ENCODE peak calls at places on chromosome 22, in eight cellular contexts. One of them, this sample, is unnamed. For H3K4me1, the result is how much of the 10 kb centered on the place peaks cover.

GRCh38 chr22:49179175-49179574 is 648.5 kb downstream of the BRD1 start:
- DNase-seq in mammary epithelial cell: no peak
- DNase-seq in heart right ventricle: no peak
- DNase-seq in stomach: no peak
- DNase-seq in transverse colon: no peak
- DNase-seq in A673: no peak
- DNase-seq in GM23338: no peak
- DNase-seq in IMR-90: no peak
- DNase-seq in this sample: no peak

GRCh38 chr22:49203091-49203862 is 624.4 kb downstream of the BRD1 start:
- DNase-seq in stomach: peak
- DNase-seq in heart right ventricle: no peak
- DNase-seq in mammary epithelial cell: no peak
- DNase-seq in GM23338: no peak
- DNase-seq in transverse colon: no peak
- DNase-seq in A673: no peak
- DNase-seq in IMR-90: no peak
- DNase-seq in this sample: no peak

GRCh38 chr22:29375436-29376076 is 12.8 kb downstream of the AP1B1 start:
- DNase-seq in mammary epithelial cell: no peak
- DNase-seq in heart right ventricle: no peak
- DNase-seq in GM23338: no peak
- DNase-seq in IMR-90: peak
- DNase-seq in A673: no peak
- DNase-seq in stomach: no peak
- DNase-seq in transverse colon: no peak
- DNase-seq in this sample: no peak

GRCh38 chr22:29308148-29308790 is 1.8 kb downstream of the GAS2L1 start:
- DNase-seq in heart right ventricle: no peak
- DNase-seq in mammary epithelial cell: peak
- DNase-seq in GM23338: no peak
- DNase-seq in stomach: no peak
- DNase-seq in A673: no peak
- DNase-seq in transverse colon: no peak
- DNase-seq in IMR-90: no peak
- DNase-seq in this sample: no peak

GRCh38 chr22:29245626-29246385 is 22.0 kb downstream of the RHBDD3 start:
- DNase-seq in IMR-90: peak
- DNase-seq in stomach: peak
- DNase-seq in transverse colon: peak
- DNase-seq in mammary epithelial cell: peak
- DNase-seq in heart right ventricle: peak
- DNase-seq in GM23338: peak
- DNase-seq in A673: peak
- DNase-seq in this sample: peak

GRCh38 chr22:49934144-49934890 is 15.9 kb downstream of the CRELD2 start:
- DNase-seq in stomach: peak
- DNase-seq in A673: no peak
- DNase-seq in GM23338: no peak
- DNase-seq in heart right ventricle: peak
- DNase-seq in IMR-90: peak
- DNase-seq in transverse colon: peak
- DNase-seq in mammary epithelial cell: no peak
- DNase-seq in this sample: no peak

GRCh38 chr22:31977141-31977781 is 32.9 kb downstream of the YWHAH start:
- DNase-seq in GM23338: peak
- DNase-seq in A673: peak
- DNase-seq in mammary epithelial cell: peak
- DNase-seq in heart right ventricle: peak
- DNase-seq in IMR-90: peak
- DNase-seq in transverse colon: peak
- DNase-seq in stomach: peak
- DNase-seq in this sample: peak

GRCh38 chr22:29797351-29797750 is 30.2 kb downstream of the UQCR10 start:
- DNase-seq in IMR-90: no peak
- DNase-seq in A673: no peak
- DNase-seq in GM23338: no peak
- DNase-seq in mammary epithelial cell: no peak
- DNase-seq in transverse colon: no peak
- DNase-seq in heart right ventricle: no peak
- DNase-seq in stomach: no peak
- DNase-seq in this sample: no peak

GRCh38 chr22:17706451-17706900 is 67.8 kb downstream of the BID start:
- DNase-seq in A673: peak
- DNase-seq in GM23338: peak
- DNase-seq in transverse colon: peak
- DNase-seq in stomach: peak
- DNase-seq in IMR-90: peak
- DNase-seq in mammary epithelial cell: peak
- DNase-seq in heart right ventricle: peak
- DNase-seq in this sample: no peak

GRCh38 chr22:34281738-34282137 is 361.5 kb upstream of the LARGE1 start:
- DNase-seq in A673: no peak
- DNase-seq in mammary epithelial cell: no peak
- DNase-seq in IMR-90: no peak
- DNase-seq in GM23338: no peak
- DNase-seq in heart right ventricle: no peak
- DNase-seq in transverse colon: no peak
- DNase-seq in stomach: no peak
- DNase-seq in this sample: no peak

GRCh38 chr22:29044657-29045176 is 16.9 kb downstream of the C22orf31 start:
- DNase-seq in GM23338: no peak
- DNase-seq in transverse colon: no peak
- DNase-seq in heart right ventricle: no peak
- DNase-seq in stomach: no peak
- DNase-seq in mammary epithelial cell: peak
- DNase-seq in A673: no peak
- DNase-seq in IMR-90: peak
- DNase-seq in this sample: no peak

GRCh38 chr22:48340727-48341709 is 1486.7 kb downstream of the BRD1 start:
- DNase-seq in IMR-90: no peak
- DNase-seq in heart right ventricle: no peak
- DNase-seq in transverse colon: no peak
- DNase-seq in mammary epithelial cell: no peak
- DNase-seq in stomach: no peak
- DNase-seq in GM23338: peak
- DNase-seq in A673: no peak
- DNase-seq in this sample: no peak

GRCh38 chr22:41501209-41501608 is 32.3 kb downstream of the ACO2 start:
- DNase-seq in stomach: no peak
- DNase-seq in transverse colon: no peak
- DNase-seq in A673: peak
- DNase-seq in heart right ventricle: no peak
- DNase-seq in mammary epithelial cell: no peak
- DNase-seq in GM23338: peak
- DNase-seq in IMR-90: no peak
- DNase-seq in this sample: no peak

GRCh38 chr22:46226577-46226976 is 23.5 kb downstream of the CDPF1 start:
- DNase-seq in GM23338: no peak
- DNase-seq in IMR-90: no peak
- DNase-seq in heart right ventricle: no peak
- DNase-seq in stomach: no peak
- DNase-seq in mammary epithelial cell: no peak
- DNase-seq in transverse colon: no peak
- DNase-seq in A673: no peak
- DNase-seq in this sample: no peak

GRCh38 chr22:50526849-50527801 is 1.7 kb upstream of the SCO2 start:
- DNase-seq in A673: no peak
- DNase-seq in GM23338: peak
- DNase-seq in IMR-90: no peak
- DNase-seq in stomach: peak
- DNase-seq in heart right ventricle: peak
- DNase-seq in transverse colon: peak
- DNase-seq in mammary epithelial cell: no peak
- DNase-seq in this sample: peak

GRCh38 chr22:20396639-20397038 is 2.7 kb downstream of the ZNF74 start:
- DNase-seq in IMR-90: peak
- DNase-seq in transverse colon: no peak
- DNase-seq in GM23338: no peak
- DNase-seq in mammary epithelial cell: no peak
- DNase-seq in heart right ventricle: no peak
- DNase-seq in stomach: no peak
- DNase-seq in A673: peak
- DNase-seq in this sample: no peak

GRCh38 chr22:50112151-50113118 is 22.6 kb downstream of the MOV10L1 start:
- DNase-seq in mammary epithelial cell: peak
- DNase-seq in A673: no peak
- DNase-seq in stomach: no peak
- DNase-seq in heart right ventricle: peak
- DNase-seq in IMR-90: peak
- DNase-seq in GM23338: no peak
- DNase-seq in transverse colon: no peak
- DNase-seq in this sample: no peak

DNA sequence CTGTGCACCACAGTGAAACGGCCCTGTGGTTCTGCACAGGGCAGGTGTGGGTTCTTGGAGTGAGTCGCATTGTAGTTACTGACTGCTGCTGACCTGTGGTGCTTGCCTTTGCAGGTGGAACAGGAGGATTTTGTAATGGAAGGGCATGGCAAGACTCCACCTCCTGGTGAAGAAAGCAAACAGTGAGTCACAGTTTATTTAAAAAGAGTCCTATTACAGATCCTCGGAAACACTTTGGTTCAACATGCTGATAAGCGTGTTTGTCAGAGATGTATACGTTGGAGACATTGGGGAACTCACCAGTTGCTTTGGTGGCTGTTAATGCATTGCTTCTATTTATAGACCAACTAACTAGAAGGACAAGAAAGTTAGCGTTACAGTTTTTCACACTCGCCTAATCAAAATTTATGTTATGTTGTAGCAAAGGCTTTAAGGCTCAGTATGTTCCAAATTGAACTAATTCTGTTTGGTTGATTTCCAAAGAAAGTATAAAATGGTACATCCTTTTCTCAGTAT is 21.7 kb upstream of the TNRC6B start:
- DNase-seq in stomach: peak
- DNase-seq in mammary epithelial cell: peak
- DNase-seq in heart right ventricle: no peak
- DNase-seq in A673: no peak
- DNase-seq in transverse colon: peak
- DNase-seq in IMR-90: peak
- DNase-seq in GM23338: peak
- DNase-seq in this sample: peak
- TF ChIP-seq CTCF in stomach: peak
- TF ChIP-seq CTCF in mammary epithelial cell: no peak
- TF ChIP-seq CTCF in heart right ventricle: peak
- TF ChIP-seq CTCF in A673: peak
- TF ChIP-seq CTCF in transverse colon: peak
- TF ChIP-seq CTCF in IMR-90: peak
- TF ChIP-seq CTCF in GM23338: peak
- TF ChIP-seq CTCF in this sample: peak

GRCh38 chr22:23754220-23754919 is at the start of gene VPREB3:
- DNase-seq in mammary epithelial cell: no peak
- DNase-seq in GM23338: peak
- DNase-seq in stomach: no peak
- DNase-seq in heart right ventricle: no peak
- DNase-seq in A673: no peak
- DNase-seq in IMR-90: no peak
- DNase-seq in transverse colon: no peak
- DNase-seq in this sample: no peak

GRCh38 chr22:23755711-23756110 is 1.5 kb upstream of the VPREB3 start:
- DNase-seq in transverse colon: no peak
- DNase-seq in IMR-90: no peak
- DNase-seq in stomach: no peak
- DNase-seq in A673: no peak
- DNase-seq in GM23338: no peak
- DNase-seq in heart right ventricle: no peak
- DNase-seq in mammary epithelial cell: no peak
- DNase-seq in this sample: no peak

GRCh38 chr22:23759566-23759965 is 3.2 kb upstream of the C22orf15 start:
- DNase-seq in A673: no peak
- DNase-seq in mammary epithelial cell: no peak
- DNase-seq in GM23338: no peak
- DNase-seq in heart right ventricle: no peak
- DNase-seq in stomach: no peak
- DNase-seq in transverse colon: no peak
- DNase-seq in IMR-90: no peak
- DNase-seq in this sample: no peak

GRCh38 chr22:23754980-23755636 is 883 bp upstream of the VPREB3 start:
- DNase-seq in transverse colon: no peak
- DNase-seq in heart right ventricle: no peak
- DNase-seq in stomach: no peak
- DNase-seq in GM23338: no peak
- DNase-seq in IMR-90: no peak
- DNase-seq in A673: no peak
- DNase-seq in mammary epithelial cell: no peak
- DNase-seq in this sample: no peak

DNA sequence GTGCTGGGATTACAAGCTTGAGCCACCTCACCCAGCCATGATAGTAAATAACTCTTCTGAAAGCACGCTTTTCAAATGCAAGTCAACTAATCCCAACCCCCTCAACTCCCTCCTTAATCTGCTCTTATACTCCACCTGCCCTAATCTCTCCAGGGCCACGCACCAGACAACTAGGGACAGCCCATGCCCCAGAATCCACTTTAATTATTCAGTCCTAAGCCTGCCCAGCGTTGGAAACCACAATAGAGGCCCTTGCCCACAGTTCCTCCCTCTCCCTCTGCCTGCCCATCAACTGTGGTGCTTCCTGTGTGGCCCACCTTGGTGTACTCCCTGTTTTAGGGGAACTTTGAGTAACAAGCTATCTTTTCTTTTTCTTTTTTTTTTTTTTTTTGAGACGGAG is 2.7 kb upstream of the VPREB3 start:
- DNase-seq in IMR-90: no peak
- DNase-seq in A673: no peak
- DNase-seq in transverse colon: no peak
- DNase-seq in stomach: no peak
- DNase-seq in GM23338: peak
- DNase-seq in mammary epithelial cell: no peak
- DNase-seq in heart right ventricle: no peak
- DNase-seq in this sample: no peak
- H3K4me3 ChIP-seq in IMR-90: no peak
- H3K4me3 ChIP-seq in A673: no peak
- H3K4me3 ChIP-seq in transverse colon: no peak
- H3K4me3 ChIP-seq in stomach: no peak
- H3K4me3 ChIP-seq in GM23338: no peak
- H3K4me3 ChIP-seq in mammary epithelial cell: no peak
- H3K4me3 ChIP-seq in heart right ventricle: no peak
- H3K4me3 ChIP-seq in this sample: no peak

GRCh38 chr22:38270091-38270972 is 2.5 kb downstream of the TMEM184B start:
- DNase-seq in transverse colon: no peak
- DNase-seq in IMR-90: peak
- DNase-seq in GM23338: no peak
- DNase-seq in heart right ventricle: no peak
- DNase-seq in stomach: no peak
- DNase-seq in A673: no peak
- DNase-seq in mammary epithelial cell: no peak
- DNase-seq in this sample: no peak
- H3K4me1 ChIP-seq in transverse colon: under half
- H3K4me1 ChIP-seq in IMR-90: under half
- H3K4me1 ChIP-seq in GM23338: under half
- H3K4me1 ChIP-seq in heart right ventricle: half or more
- H3K4me1 ChIP-seq in stomach: half or more
- H3K4me1 ChIP-seq in A673: under half
- H3K4me1 ChIP-seq in mammary epithelial cell: under half
- H3K4me1 ChIP-seq in this sample: under half

DNA sequence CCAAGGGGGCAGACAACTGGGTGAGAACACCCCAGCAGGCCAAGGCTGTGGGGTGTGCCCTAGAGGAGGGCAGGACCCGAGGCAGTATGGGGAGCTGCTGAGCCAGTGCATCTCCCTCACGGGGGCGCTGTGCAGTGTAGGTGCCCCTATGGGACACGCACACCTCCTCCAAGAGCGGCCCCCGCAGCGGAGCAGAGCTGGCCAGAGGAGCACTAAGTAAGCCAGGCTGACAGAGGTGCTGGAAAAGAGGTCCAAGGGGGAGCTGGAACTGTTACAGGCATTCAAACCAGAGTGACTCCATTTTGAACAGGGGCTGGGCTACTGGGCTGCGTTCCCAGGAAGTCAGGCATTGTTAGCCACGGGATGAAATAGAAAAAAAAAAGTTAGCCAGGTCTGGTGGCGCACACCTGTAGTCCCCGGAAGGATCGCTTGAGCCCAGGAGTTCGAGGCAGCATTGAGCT is 41.8 kb downstream of the TST start:
- DNase-seq in A673: peak
- DNase-seq in stomach: peak
- DNase-seq in transverse colon: peak
- DNase-seq in heart right ventricle: peak
- DNase-seq in GM23338: peak
- DNase-seq in mammary epithelial cell: no peak
- DNase-seq in IMR-90: peak
- DNase-seq in this sample: peak
- TF ChIP-seq CTCF in A673: peak
- TF ChIP-seq CTCF in stomach: no peak
- TF ChIP-seq CTCF in transverse colon: peak
- TF ChIP-seq CTCF in heart right ventricle: no peak
- TF ChIP-seq CTCF in GM23338: peak
- TF ChIP-seq CTCF in mammary epithelial cell: no peak
- TF ChIP-seq CTCF in IMR-90: peak
- TF ChIP-seq CTCF in this sample: peak